ENCODE peak calls at places on chromosome 5, in eight cellular contexts. W is dermis microvascular lymphatic vessel endothelial cell; J is activated CD8-positive, alpha-beta memory T cell treated with anti-CD3 and anti-CD28 coated beads for 1 hour; K is HS-27A; C is testis; Z is GM23338; M is activated T-helper 1 cell treated with anti-CD3 and anti-CD28 coated beads, Interleukin-2, amount 50 U/mL, for 16 hours; U is LoVo. H is an unnamed sample.

GRCh38 chr5:82820188-82820587 is 257.0 kb downstream of the TMEM167A start:
- DNase-seq in Z (no peak), M (no peak), J (no peak), U (no peak), K (no peak), C (no peak), W (no peak), H (no peak)

GRCh38 chr5:5314626-5315025 is 107.9 kb upstream of the ICE1 start:
- DNase-seq in K (no peak), Z (no peak), U (no peak), C (no peak), W (no peak), J (no peak), M (no peak), H (no peak)

GRCh38 chr5:167982-168660 is 23.2 kb upstream of the LRRC14B start:
- DNase-seq in J (no peak), W (peak; percentile 76), M (no peak), Z (no peak), K (peak; percentile 77), U (peak; percentile 12), C (no peak), H (peak; percentile 56)

GRCh38 chr5:119036101-119036762 is 34.7 kb upstream of the DMXL1 start:
- DNase-seq in Z (no peak), J (no peak), M (no peak), W (peak; percentile 16), K (no peak), U (peak; percentile 57), C (no peak), H (no peak)

GRCh38 chr5:78716221-78716620 is 67.6 kb upstream of the LHFPL2 start:
- DNase-seq in K (no peak), M (no peak), U (no peak), J (no peak), W (no peak), C (no peak), Z (no peak), H (no peak)

GRCh38 chr5:69368458-69369368 is 607 bp downstream of the AK6 start:
- DNase-seq in Z (peak; percentile 51), U (no peak), C (no peak), K (peak; percentile 9), J (no peak), W (peak; percentile 44), M (no peak), H (no peak)

GRCh38 chr5:155408465-155408864 is 394.9 kb downstream of the KIF4B start:
- DNase-seq in U (no peak), M (no peak), K (no peak), W (no peak), C (no peak), Z (no peak), J (no peak), H (no peak)

GRCh38 chr5:161058751-161059150 is 206.7 kb upstream of the ATP10B start:
- DNase-seq in Z (no peak), W (no peak), U (no peak), C (no peak), K (no peak), J (no peak), M (no peak), H (no peak)

GRCh38 chr5:28957450-28957849 is 1919.1 kb upstream of the CDH9 start:
- DNase-seq in C (no peak), W (no peak), J (no peak), K (no peak), Z (no peak), U (no peak), M (no peak), H (no peak)

GRCh38 chr5:76504901-76505564 is 101.9 kb downstream of the IQGAP2 start:
- DNase-seq in W (no peak), Z (no peak), J (no peak), M (no peak), K (no peak), U (no peak), C (no peak), H (no peak)

GRCh38 chr5:137939331-137939730 is 50.1 kb downstream of the PKD2L2 start:
- DNase-seq in W (no peak), U (no peak), J (no peak), Z (no peak), C (no peak), M (no peak), K (no peak), H (no peak)

GRCh38 chr5:73678807-73679206 is 52.8 kb downstream of the ARHGEF28 start:
- DNase-seq in J (no peak), C (no peak), K (no peak), Z (no peak), M (no peak), U (no peak), W (no peak), H (no peak)

GRCh38 chr5:100777680-100778281 is 125.3 kb downstream of the ST8SIA4 start:
- DNase-seq in K (peak; percentile 46), U (peak; percentile 76), C (peak; percentile 30), J (no peak), W (peak; percentile 77), M (no peak), Z (no peak), H (peak; percentile 69)

GRCh38 chr5:53302524-53302923 is 177.9 kb upstream of the FST start:
- DNase-seq in C (no peak), J (no peak), Z (no peak), K (no peak), M (no peak), U (no peak), W (no peak), H (no peak)

GRCh38 chr5:90875456-90875855 is 316.9 kb downstream of the ADGRV1 start:
- DNase-seq in C (no peak), W (no peak), U (no peak), M (no peak), K (no peak), J (no peak), Z (no peak), H (no peak)

GRCh38 chr5:176365663-176366574 is 632 bp downstream of the ARL10 start:
- DNase-seq in U (no peak), C (peak; percentile 43), Z (peak; percentile 83), J (no peak), M (no peak), W (peak; percentile 42), K (no peak), H (peak; percentile 78)

GRCh38 chr5:72041643-72042042 is 65.6 kb upstream of the MAP1B start:
- DNase-seq in J (no peak), K (no peak), C (no peak), U (no peak), W (no peak), M (no peak), Z (no peak), H (no peak)

GRCh38 chr5:112059601-112060135 is 302.7 kb upstream of the NREP start:
- DNase-seq in U (no peak), W (no peak), M (no peak), J (no peak), K (no peak), C (no peak), Z (no peak), H (no peak)

GRCh38 chr5:76813982-76814562 is 4.8 kb upstream of the F2RL1 start:
- DNase-seq in U (no peak), Z (no peak), C (no peak), K (no peak), M (no peak), J (no peak), W (peak; percentile 90), H (peak; percentile 82)

GRCh38 chr5:88536146-88536545 is 267.5 kb upstream of the TMEM161B start:
- DNase-seq in K (no peak), M (no peak), W (no peak), J (no peak), C (no peak), Z (no peak), U (peak; percentile 11), H (no peak)

GRCh38 chr5:95673076-95673475 is 9.7 kb downstream of the SPATA9 start:
- DNase-seq in J (no peak), K (no peak), M (no peak), W (no peak), Z (no peak), U (no peak), C (peak; percentile 59), H (no peak)

GRCh38 chr5:31407921-31408714 is 123.8 kb downstream of the DROSHA start:
- DNase-seq in J (no peak), M (no peak), W (no peak), Z (no peak), U (no peak), K (peak; percentile 58), C (no peak), H (no peak)

GRCh38 chr5:19920761-19921160 is 67.2 kb downstream of the CDH18 start:
- DNase-seq in Z (no peak), U (no peak), C (no peak), M (no peak), K (no peak), J (no peak), W (no peak), H (no peak)

GRCh38 chr5:36787365-36787764 is 89.2 kb upstream of the NIPBL start:
- DNase-seq in K (no peak), U (no peak), C (no peak), Z (no peak), J (no peak), W (no peak), M (no peak), H (no peak)

GRCh38 chr5:133746834-133747233 is 134.5 kb upstream of the FSTL4 start:
- DNase-seq in W (no peak), K (no peak), J (no peak), M (no peak), U (no peak), Z (peak; percentile 72), C (peak; percentile 36), H (no peak)

GRCh38 chr5:32710859-32711692 is at the start of gene NPR3:
- DNase-seq in M (no peak), K (peak; percentile 46), J (no peak), U (no peak), W (peak; percentile 26), Z (peak; percentile 27), C (peak; percentile 30), H (no peak)

GRCh38 chr5:9653811-9654210 is 23.7 kb upstream of the TAS2R1 start:
- DNase-seq in W (no peak), M (no peak), J (no peak), K (peak; percentile 51), U (peak; percentile 29), C (peak; percentile 19), Z (no peak), H (no peak)

GRCh38 chr5:118548761-118549160 is 439.6 kb downstream of the DTWD2 start:
- DNase-seq in K (no peak), Z (no peak), C (no peak), M (no peak), U (no peak), J (no peak), W (no peak), H (no peak)

GRCh38 chr5:143244000-143244736 is 159.3 kb downstream of the NR3C1 start:
- DNase-seq in W (peak; percentile 64), U (peak; percentile 89), K (peak; percentile 90), M (no peak), J (no peak), C (peak; percentile 60), Z (no peak), H (peak; percentile 98)

GRCh38 chr5:141597394-141597793 is 21.4 kb downstream of the DIAPH1 start:
- DNase-seq in W (peak; percentile 7), Z (no peak), J (no peak), K (no peak), C (no peak), U (no peak), M (no peak), H (no peak)

H was measured in RWPE2.